ENCODE peak calls at places on chromosome 9, in ten cellular contexts. Y, G, Q, T, J, N, I, E, P and R are unnamed samples.

GRCh38 chr9:126423022-126423708 is 96.5 kb downstream of the MVB12B start:
- DNase-seq in Y (no peak), G (no peak), Q (no peak), T (no peak), J (no peak), N (no peak), I (no peak), E (no peak), P (no peak), R (no peak)

GRCh38 chr9:131656356-131657030 is 83.4 kb downstream of the RAPGEF1 start:
- DNase-seq in Y (peak), G (peak), Q (no peak), T (no peak), J (no peak), N (peak), I (peak), E (no peak), P (peak), R (peak)

GRCh38 chr9:107280543-107280942 is 2.5 kb upstream of the RAD23B start:
- DNase-seq in Y (no peak), G (no peak), Q (no peak), T (no peak), J (no peak), N (no peak), I (no peak), E (no peak), P (no peak), R (peak)

GRCh38 chr9:127166651-127167524 is 44.5 kb upstream of the ANGPTL2 start:
- DNase-seq in Y (peak), G (peak), Q (no peak), T (no peak), J (no peak), N (peak), I (no peak), E (peak), P (no peak), R (no peak)

GRCh38 chr9:89386797-89387196 is 68.5 kb downstream of the SECISBP2 start:
- DNase-seq in Y (no peak), G (peak), Q (no peak), T (no peak), J (no peak), N (no peak), I (peak), E (no peak), P (no peak), R (no peak)

GRCh38 chr9:137876781-137877386 is 698 bp upstream of the CACNA1B start:
- DNase-seq in Y (peak), G (no peak), Q (no peak), T (no peak), J (no peak), N (no peak), I (no peak), E (no peak), P (no peak), R (no peak)

GRCh38 chr9:136587145-136587943 is 41.5 kb upstream of the NOTCH1 start:
- DNase-seq in Y (no peak), G (peak), Q (peak), T (peak), J (peak), N (peak), I (peak), E (peak), P (peak), R (no peak)

GRCh38 chr9:97575673-97576048 is 57.5 kb downstream of the TSTD2 start:
- DNase-seq in Y (no peak), G (no peak), Q (no peak), T (no peak), J (no peak), N (no peak), I (no peak), E (no peak), P (no peak), R (no peak)

GRCh38 chr9:6015278-6016157 is at the start of gene RANBP6:
- DNase-seq in Y (peak), G (peak), Q (peak), T (peak), J (peak), N (peak), I (peak), E (peak), P (peak), R (peak)

GRCh38 chr9:4035809-4036208 is 264.1 kb downstream of the GLIS3 start:
- DNase-seq in Y (no peak), G (no peak), Q (no peak), T (no peak), J (no peak), N (no peak), I (no peak), E (no peak), P (no peak), R (no peak)

GRCh38 chr9:29778281-29778849 is 2205.1 kb upstream of the C9orf72 start:
- DNase-seq in Y (no peak), G (no peak), Q (no peak), T (no peak), J (no peak), N (no peak), I (no peak), E (no peak), P (no peak), R (no peak)

GRCh38 chr9:110446171-110446570 is 108.5 kb upstream of the TXNDC8 start:
- DNase-seq in Y (no peak), G (no peak), Q (no peak), T (no peak), J (no peak), N (no peak), I (no peak), E (no peak), P (no peak), R (peak)

GRCh38 chr9:127557998-127558546 is 54.0 kb upstream of the STXBP1 start:
- DNase-seq in Y (no peak), G (no peak), Q (no peak), T (no peak), J (no peak), N (peak), I (no peak), E (no peak), P (no peak), R (no peak)

GRCh38 chr9:133995012-133995896 is 3.1 kb upstream of the VAV2 start:
- DNase-seq in Y (no peak), G (no peak), Q (no peak), T (no peak), J (no peak), N (peak), I (no peak), E (no peak), P (no peak), R (peak)

GRCh38 chr9:125897481-125897880 is 150.3 kb downstream of the PBX3 start:
- DNase-seq in Y (no peak), G (no peak), Q (no peak), T (no peak), J (no peak), N (no peak), I (no peak), E (no peak), P (no peak), R (no peak)

GRCh38 chr9:121138561-121138960 is 63.1 kb downstream of the RAB14 start:
- DNase-seq in Y (no peak), G (no peak), Q (no peak), T (no peak), J (no peak), N (no peak), I (no peak), E (no peak), P (no peak), R (no peak)

GRCh38 chr9:92397853-92398252 is 6.5 kb downstream of the OGN start:
- DNase-seq in Y (no peak), G (no peak), Q (no peak), T (no peak), J (no peak), N (no peak), I (no peak), E (no peak), P (no peak), R (no peak)

GRCh38 chr9:127132375-127132774 is 9.9 kb upstream of the ANGPTL2 start:
- DNase-seq in Y (no peak), G (peak), Q (no peak), T (no peak), J (no peak), N (no peak), I (peak), E (no peak), P (no peak), R (no peak)

GRCh38 chr9:68802525-68803015 is 97.5 kb downstream of the PIP5K1B start:
- DNase-seq in Y (peak), G (no peak), Q (no peak), T (no peak), J (no peak), N (no peak), I (no peak), E (no peak), P (no peak), R (peak)

GRCh38 chr9:129828051-129828450 is 4.1 kb upstream of the TOR1A start:
- DNase-seq in Y (no peak), G (no peak), Q (no peak), T (no peak), J (no peak), N (no peak), I (no peak), E (no peak), P (no peak), R (no peak)

GRCh38 chr9:16828335-16829281 is 41.9 kb downstream of the BNC2 start:
- DNase-seq in Y (no peak), G (no peak), Q (peak), T (peak), J (peak), N (peak), I (peak), E (peak), P (peak), R (no peak)

GRCh38 chr9:8627944-8628679 is 828.5 kb upstream of the DMAC1 start:
- DNase-seq in Y (no peak), G (no peak), Q (no peak), T (no peak), J (peak), N (no peak), I (no peak), E (peak), P (no peak), R (no peak)

GRCh38 chr9:101047848-101048402 is 19.4 kb downstream of the PLPPR1 start:
- DNase-seq in Y (no peak), G (no peak), Q (no peak), T (peak), J (no peak), N (no peak), I (no peak), E (no peak), P (no peak), R (no peak)

GRCh38 chr9:122090287-122090883 is 2.7 kb downstream of the TTLL11 start:
- DNase-seq in Y (no peak), G (no peak), Q (no peak), T (no peak), J (no peak), N (no peak), I (no peak), E (no peak), P (no peak), R (no peak)

GRCh38 chr9:75086443-75087278 is 1.3 kb downstream of the NMRK1 start:
- DNase-seq in Y (no peak), G (peak), Q (no peak), T (no peak), J (no peak), N (no peak), I (no peak), E (no peak), P (no peak), R (peak)

GRCh38 chr9:85108229-85108628 is 438.7 kb downstream of the NTRK2 start:
- DNase-seq in Y (no peak), G (no peak), Q (no peak), T (no peak), J (no peak), N (no peak), I (no peak), E (no peak), P (no peak), R (no peak)
- TF ChIP-seq CTCF in Y (no peak), G (no peak), Q (no peak), T (no peak), J (no peak), N (no peak), I (no peak), E (no peak), P (no peak), R (no peak)

GRCh38 chr9:115212832-115213231 is 94.9 kb upstream of the TNC start:
- DNase-seq in Y (no peak), G (no peak), Q (no peak), T (no peak), J (no peak), N (no peak), I (no peak), E (no peak), P (no peak), R (no peak)

GRCh38 chr9:115211413-115212204 is 93.7 kb upstream of the TNC start:
- DNase-seq in Y (peak), G (no peak), Q (peak), T (no peak), J (peak), N (no peak), I (no peak), E (peak), P (no peak), R (no peak)

GRCh38 chr9:115210699-115211098 is 92.7 kb upstream of the TNC start:
- DNase-seq in Y (no peak), G (no peak), Q (no peak), T (no peak), J (no peak), N (no peak), I (no peak), E (no peak), P (no peak), R (no peak)

GRCh38 chr9:115216873-115217272 is 98.9 kb upstream of the TNC start:
- DNase-seq in Y (no peak), G (no peak), Q (no peak), T (no peak), J (no peak), N (no peak), I (no peak), E (no peak), P (no peak), R (no peak)

DNA sequence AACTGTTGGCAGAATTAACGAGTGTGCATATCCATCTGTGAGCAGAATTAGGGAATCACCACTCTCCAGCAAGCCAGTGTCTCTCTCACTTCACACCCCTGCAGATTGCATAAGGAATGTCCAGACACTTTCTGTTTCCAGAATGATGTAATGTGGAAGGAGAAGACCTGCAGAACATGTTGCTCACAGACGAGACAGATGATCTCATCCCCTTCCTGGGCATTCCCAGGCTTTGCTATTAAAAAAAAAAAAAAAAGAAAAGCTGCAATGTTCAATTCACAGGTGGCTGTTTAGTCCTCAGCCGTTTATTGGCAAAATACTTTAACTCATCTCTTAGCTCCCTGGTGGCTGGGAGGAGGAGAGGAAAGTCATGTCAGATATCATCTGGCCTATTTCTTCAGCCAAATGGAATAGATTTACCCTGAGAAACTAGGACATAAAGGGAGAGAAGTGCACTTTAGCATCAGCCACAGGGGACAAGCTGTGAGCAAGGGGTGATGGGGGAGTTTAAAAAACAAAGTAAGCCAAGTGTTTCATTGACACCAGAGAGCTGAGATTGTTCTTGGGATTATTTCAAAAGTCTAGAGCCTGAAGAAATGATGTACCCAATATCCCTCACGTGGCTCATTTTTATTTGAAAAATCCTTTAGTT is 95.9 kb upstream of the TNC start:
- DNase-seq in Y (no peak), G (no peak), Q (peak), T (peak), J (peak), N (no peak), I (no peak), E (peak), P (no peak), R (no peak)
- TF ChIP-seq CTCF in Y (no peak), G (no peak), Q (no peak), T (no peak), J (no peak), N (no peak), I (no peak), E (no peak), P (no peak), R (no peak)

GRCh38 chr9:2195211-2195610 is 180.1 kb downstream of the SMARCA2 start:
- DNase-seq in Y (no peak), G (no peak), Q (no peak), T (no peak), J (no peak), N (no peak), I (no peak), E (no peak), P (no peak), R (no peak)

GRCh38 chr9:2198956-2199635 is 183.9 kb downstream of the SMARCA2 start:
- DNase-seq in Y (no peak), G (no peak), Q (no peak), T (no peak), J (no peak), N (no peak), I (no peak), E (no peak), P (no peak), R (no peak)

GRCh38 chr9:2199999-2200796 is 185.1 kb downstream of the SMARCA2 start:
- DNase-seq in Y (no peak), G (no peak), Q (no peak), T (no peak), J (no peak), N (no peak), I (no peak), E (no peak), P (no peak), R (no peak)
- TF ChIP-seq CTCF in Y (no peak), G (no peak), Q (peak), T (no peak), J (no peak), N (no peak), I (no peak), E (no peak), P (no peak), R (no peak)

GRCh38 chr9:71446499-71447411 is 321.6 kb downstream of the CEMIP2 start:
- DNase-seq in Y (peak), G (peak), Q (peak), T (peak), J (peak), N (peak), I (peak), E (peak), P (peak), R (peak)
- TF ChIP-seq CTCF in Y (no peak), G (no peak), Q (peak), T (no peak), J (no peak), N (no peak), I (no peak), E (no peak), P (peak), R (no peak)

GRCh38 chr9:70058569-70059161 is 15.0 kb downstream of the MAMDC2 start:
- DNase-seq in Y (no peak), G (no peak), Q (no peak), T (no peak), J (no peak), N (no peak), I (no peak), E (no peak), P (no peak), R (no peak)

GRCh38 chr9:70060883-70061507 is 17.3 kb downstream of the MAMDC2 start:
- DNase-seq in Y (no peak), G (no peak), Q (no peak), T (no peak), J (no peak), N (no peak), I (no peak), E (no peak), P (no peak), R (no peak)

GRCh38 chr9:70061776-70062175 is 18.1 kb downstream of the MAMDC2 start:
- DNase-seq in Y (no peak), G (no peak), Q (no peak), T (no peak), J (peak), N (no peak), I (no peak), E (peak), P (no peak), R (no peak)

GRCh38 chr9:70056545-70056944 is 12.9 kb downstream of the MAMDC2 start:
- DNase-seq in Y (no peak), G (no peak), Q (no peak), T (no peak), J (no peak), N (no peak), I (no peak), E (no peak), P (no peak), R (no peak)

GRCh38 chr9:70060148-70060882 is 16.7 kb downstream of the MAMDC2 start:
- DNase-seq in Y (no peak), G (no peak), Q (no peak), T (no peak), J (no peak), N (no peak), I (no peak), E (no peak), P (no peak), R (no peak)
- TF ChIP-seq CTCF in Y (no peak), G (no peak), Q (no peak), T (no peak), J (no peak), N (no peak), I (no peak), E (no peak), P (no peak), R (no peak)

GRCh38 chr9:23784962-23785361 is 41.1 kb downstream of the ELAVL2 start:
- DNase-seq in Y (no peak), G (no peak), Q (no peak), T (no peak), J (no peak), N (no peak), I (no peak), E (no peak), P (no peak), R (no peak)
- TF ChIP-seq CTCF in Y (no peak), G (no peak), Q (no peak), T (no peak), J (no peak), N (no peak), I (no peak), E (no peak), P (no peak), R (no peak)